ENCODE peak calls at places on chromosome 2, in six cellular contexts. B, A, K, V, U and J are unnamed samples.

GRCh38 chr2:159615936-159616733 is at the start of gene BAZ2B:
- DNase-seq in B (peak), A (peak), K (no peak), V (peak), U (peak), J (no peak)

GRCh38 chr2:79713131-79713785 is 200.4 kb downstream of the CTNNA2 start:
- DNase-seq in B (peak), A (peak), K (no peak), V (no peak), U (no peak), J (no peak)

GRCh38 chr2:237669628-237670351 is 42.4 kb downstream of the LRRFIP1 start:
- DNase-seq in B (no peak), A (no peak), K (no peak), V (peak), U (no peak), J (peak)

GRCh38 chr2:199118701-199119241 is 339.0 kb downstream of the SATB2 start:
- DNase-seq in B (no peak), A (no peak), K (no peak), V (no peak), U (no peak), J (no peak)

GRCh38 chr2:37555457-37555856 is 116.0 kb downstream of the CDC42EP3 start:
- DNase-seq in B (no peak), A (peak), K (no peak), V (no peak), U (no peak), J (peak)

GRCh38 chr2:165081276-165081675 is 122.6 kb downstream of the SCN3A start:
- DNase-seq in B (no peak), A (no peak), K (no peak), V (no peak), U (no peak), J (no peak)

GRCh38 chr2:85684806-85685205 is 9.4 kb upstream of the GNLY start:
- DNase-seq in B (no peak), A (no peak), K (no peak), V (no peak), U (no peak), J (no peak)

GRCh38 chr2:237178396-237178795 is 92.7 kb downstream of the COPS8 start:
- DNase-seq in B (peak), A (no peak), K (no peak), V (peak), U (no peak), J (no peak)

GRCh38 chr2:156455366-156455975 is 19.3 kb downstream of the GPD2 start:
- DNase-seq in B (peak), A (no peak), K (no peak), V (peak), U (peak), J (no peak)
- TF ChIP-seq POLR2A in B (no peak), A (no peak), K (no peak), V (no peak), U (no peak), J (no peak)

DNA sequence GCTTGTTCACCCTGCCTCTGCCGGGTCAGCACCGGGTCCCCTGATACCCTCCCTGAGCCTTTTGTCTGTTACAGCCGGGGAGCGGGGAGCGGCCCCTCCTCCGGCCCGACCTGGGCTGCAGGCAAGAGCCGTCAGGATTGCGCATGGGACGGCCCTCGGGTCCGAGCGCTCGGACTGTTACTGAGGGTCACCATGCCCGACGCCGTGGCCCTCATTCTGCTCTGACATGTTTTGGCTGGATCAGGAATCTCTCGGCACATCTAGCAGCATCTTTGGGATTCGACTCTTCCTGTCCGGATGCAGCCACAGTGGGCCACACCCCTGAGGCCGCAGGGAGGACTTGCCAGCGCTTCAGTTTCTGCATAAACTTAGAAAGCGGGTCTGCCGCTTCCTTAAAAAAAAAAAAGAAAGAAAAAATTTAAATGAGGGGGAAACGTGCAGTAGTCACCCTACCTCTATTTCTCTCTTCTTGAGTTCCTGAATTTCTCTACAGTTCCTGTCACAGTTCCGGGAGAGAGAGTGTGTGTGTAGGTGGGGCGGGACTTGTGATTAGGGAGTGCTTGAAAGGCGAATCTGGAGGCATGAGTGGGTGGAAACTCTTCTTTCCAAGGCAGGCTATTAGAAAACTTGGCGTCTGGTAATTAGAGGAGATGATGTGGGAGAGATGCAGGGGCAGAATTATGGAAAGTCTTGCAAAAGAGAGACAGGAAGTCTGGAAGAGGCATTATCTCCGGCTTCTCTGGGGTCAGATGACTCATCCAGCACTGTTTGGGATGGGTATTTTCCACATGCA is 960 bp downstream of the TMEM87B start:
- DNase-seq in B (peak), A (peak), K (no peak), V (peak), U (no peak), J (no peak)
- TF ChIP-seq POLR2A in B (no peak), A (peak), K (no peak), V (peak), U (no peak), J (no peak)

GRCh38 chr2:161308178-161308955 is at the start of gene PSMD14:
- DNase-seq in B (peak), A (peak), K (peak), V (peak), U (peak), J (peak)
- TF ChIP-seq POLR2A in B (peak), A (peak), K (no peak), V (peak), U (peak), J (no peak)

DNA sequence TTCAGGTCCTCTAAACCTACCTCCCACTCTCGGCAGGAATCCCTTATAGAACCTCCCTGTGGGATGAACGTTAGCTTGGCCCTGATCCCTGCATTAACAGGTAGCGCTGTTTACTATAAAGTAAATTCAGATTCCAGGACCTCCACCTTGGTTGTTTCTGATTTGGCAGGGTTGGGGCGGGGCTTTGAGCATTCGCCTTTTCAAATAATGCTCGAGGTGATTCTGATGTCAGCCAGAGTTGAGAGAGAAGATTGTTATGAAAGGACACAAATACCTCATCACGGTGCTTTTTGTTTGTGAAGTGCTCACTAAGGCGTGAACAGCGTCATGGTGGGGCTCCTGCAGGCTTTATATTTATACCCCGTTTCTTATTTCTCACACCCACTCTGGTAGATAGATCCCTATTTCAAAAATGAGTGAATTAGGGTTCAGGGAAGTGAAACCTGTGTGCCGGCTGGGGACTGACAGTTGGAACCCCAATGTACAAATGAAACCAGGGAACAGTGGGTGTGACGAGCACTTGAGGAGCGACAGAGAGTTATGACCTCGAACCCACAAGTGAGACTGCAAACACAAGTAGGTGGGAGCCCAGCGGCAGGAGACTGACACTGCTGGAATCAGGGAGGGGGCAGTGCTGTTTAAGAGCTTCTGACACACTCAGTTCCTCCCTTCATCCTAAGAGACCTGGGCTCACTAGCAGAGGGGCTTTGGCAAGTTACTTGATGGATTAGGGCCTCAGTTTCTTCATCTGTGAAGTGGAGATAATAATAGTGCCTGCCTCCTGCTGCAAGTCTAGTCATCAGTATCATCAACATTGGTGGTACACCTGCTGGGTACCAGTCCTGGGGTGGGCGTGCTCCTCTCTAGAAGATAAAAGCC is 14.3 kb upstream of the CXCR4 start:
- DNase-seq in B (no peak), A (peak), K (no peak), V (no peak), U (no peak), J (peak)
- TF ChIP-seq POLR2A in B (no peak), A (no peak), K (no peak), V (no peak), U (no peak), J (peak)